ENCODE peak calls at places on chromosome X, in four cellular contexts. S is glomerular endothelial cell, H is left cardiac atrium, W is activated T-helper 1 cell treated with Interleukin-2 at 50 U/mL for 16 hours. K is an unnamed sample.

GRCh38 chrX:52819788-52820187 is 8.7 kb downstream of the XAGE5 start:
- DNase-seq in H (no peak), W (no peak), S (no peak), K (no peak)

GRCh38 chrX:140821280-140821679 is 111.7 kb downstream of the LINC00632 start:
- DNase-seq in S (no peak), W (no peak), H (no peak), K (no peak)

GRCh38 chrX:72685018-72685417 is 29.1 kb downstream of the PHKA1 start:
- DNase-seq in H (no peak), S (no peak), W (no peak), K (no peak)

GRCh38 chrX:102560423-102561068 is 38.8 kb upstream of the ARMCX5 start:
- DNase-seq in S (no peak), H (no peak), W (no peak), K (no peak)

GRCh38 chrX:70478521-70478920 is 33.9 kb downstream of the DLG3 start:
- DNase-seq in H (no peak), W (no peak), S (no peak), K (no peak)

GRCh38 chrX:153582896-153583295 is 16.0 kb downstream of the CCNQ start:
- DNase-seq in H (no peak), W (peak), S (no peak), K (peak)

GRCh38 chrX:28639502-28639901 is 52.3 kb downstream of the IL1RAPL1 start:
- DNase-seq in H (no peak), S (no peak), W (no peak), K (no peak)

GRCh38 chrX:32687379-32687778 is 524.0 kb downstream of the DMD start:
- DNase-seq in S (no peak), W (no peak), H (no peak), K (no peak)

GRCh38 chrX:133652185-133652584 is 236.9 kb upstream of the GPC4 start:
- DNase-seq in W (no peak), H (no peak), S (no peak), K (no peak)

GRCh38 chrX:20066968-20067708 is 49.6 kb downstream of the MAP7D2 start:
- DNase-seq in H (no peak), W (no peak), S (no peak), K (no peak)

GRCh38 chrX:107739541-107739940 is 36.0 kb downstream of the TSC22D3 start:
- DNase-seq in S (no peak), W (no peak), H (no peak), K (no peak)

GRCh38 chrX:117096528-117096927 is 633.8 kb upstream of the CT83 start:
- DNase-seq in W (no peak), S (no peak), H (no peak), K (no peak)

GRCh38 chrX:141733371-141733770 is 34.8 kb upstream of the SPANXD start:
- DNase-seq in W (no peak), H (no peak), S (no peak), K (no peak)

GRCh38 chrX:125757794-125758564 is 408.1 kb downstream of the DCAF12L2 start:
- DNase-seq in S (no peak), H (peak), W (no peak), K (no peak)

GRCh38 chrX:68365356-68365755 is 67.9 kb downstream of the OPHN1 start:
- DNase-seq in H (no peak), S (no peak), W (no peak), K (no peak)

GRCh38 chrX:6226646-6227444 is 1.8 kb downstream of the NLGN4X start:
- DNase-seq in W (no peak), H (peak), S (no peak), K (no peak)